ENCODE peak calls at places on chromosomes 7 and 10, in nine cellular contexts. One of them, this sample, is unnamed.

GRCh38 chr7:128347573-128348147 is 4.0 kb upstream of the RBM28 start:
- DNase-seq in CD8-positive, alpha-beta T cell: peak; percentile 33
- DNase-seq in Kasumi-1: peak; percentile 65
- DNase-seq in immature natural killer cell: no peak
- DNase-seq in activated CD4-positive, alpha-beta T cell treated with anti-CD3 and anti-CD28 coated beads for 48 hours: peak; percentile 70
- DNase-seq in HTR-8/SVneo: peak; percentile 40
- DNase-seq in cortex of kidney: no peak
- DNase-seq in HEK293T: peak; percentile 63
- DNase-seq in ACHN: peak; percentile 69
- DNase-seq in this sample: peak; percentile 71

GRCh38 chr7:17772581-17773288 is 167.6 kb downstream of the SNX13 start:
- DNase-seq in ACHN: no peak
- DNase-seq in HEK293T: no peak
- DNase-seq in Kasumi-1: no peak
- DNase-seq in activated CD4-positive, alpha-beta T cell treated with anti-CD3 and anti-CD28 coated beads for 48 hours: no peak
- DNase-seq in HTR-8/SVneo: no peak
- DNase-seq in immature natural killer cell: no peak
- DNase-seq in CD8-positive, alpha-beta T cell: no peak
- DNase-seq in cortex of kidney: no peak
- DNase-seq in this sample: no peak

GRCh38 chr7:41930538-41931262 is 227.8 kb upstream of the INHBA start:
- DNase-seq in immature natural killer cell: no peak
- DNase-seq in ACHN: peak; percentile 31
- DNase-seq in activated CD4-positive, alpha-beta T cell treated with anti-CD3 and anti-CD28 coated beads for 48 hours: no peak
- DNase-seq in HTR-8/SVneo: no peak
- DNase-seq in Kasumi-1: peak; percentile 32
- DNase-seq in CD8-positive, alpha-beta T cell: no peak
- DNase-seq in HEK293T: no peak
- DNase-seq in cortex of kidney: no peak
- DNase-seq in this sample: no peak

GRCh38 chr7:146683439-146683838 is 566.8 kb downstream of the CNTNAP2 start:
- DNase-seq in CD8-positive, alpha-beta T cell: no peak
- DNase-seq in HTR-8/SVneo: no peak
- DNase-seq in Kasumi-1: no peak
- DNase-seq in immature natural killer cell: no peak
- DNase-seq in cortex of kidney: no peak
- DNase-seq in HEK293T: no peak
- DNase-seq in activated CD4-positive, alpha-beta T cell treated with anti-CD3 and anti-CD28 coated beads for 48 hours: no peak
- DNase-seq in ACHN: no peak
- DNase-seq in this sample: no peak

GRCh38 chr7:128835790-128836641 is 5.8 kb downstream of the FLNC start:
- DNase-seq in CD8-positive, alpha-beta T cell: no peak
- DNase-seq in HTR-8/SVneo: no peak
- DNase-seq in Kasumi-1: no peak
- DNase-seq in cortex of kidney: no peak
- DNase-seq in activated CD4-positive, alpha-beta T cell treated with anti-CD3 and anti-CD28 coated beads for 48 hours: no peak
- DNase-seq in HEK293T: no peak
- DNase-seq in immature natural killer cell: no peak
- DNase-seq in ACHN: no peak
- DNase-seq in this sample: no peak

GRCh38 chr10:30637881-30638467 is 8.4 kb upstream of the LYZL2 start:
- DNase-seq in ACHN: peak; percentile 75
- DNase-seq in HEK293T: no peak
- DNase-seq in Kasumi-1: peak; percentile 22
- DNase-seq in immature natural killer cell: no peak
- DNase-seq in cortex of kidney: no peak
- DNase-seq in CD8-positive, alpha-beta T cell: no peak
- DNase-seq in HTR-8/SVneo: peak; percentile 76
- DNase-seq in activated CD4-positive, alpha-beta T cell treated with anti-CD3 and anti-CD28 coated beads for 48 hours: peak; percentile 40
- DNase-seq in this sample: no peak

GRCh38 chr10:58282615-58283014 is 13.7 kb downstream of the CISD1 start:
- DNase-seq in HTR-8/SVneo: no peak
- DNase-seq in activated CD4-positive, alpha-beta T cell treated with anti-CD3 and anti-CD28 coated beads for 48 hours: peak; percentile 22
- DNase-seq in ACHN: no peak
- DNase-seq in cortex of kidney: no peak
- DNase-seq in CD8-positive, alpha-beta T cell: no peak
- DNase-seq in immature natural killer cell: no peak
- DNase-seq in Kasumi-1: peak; percentile 84
- DNase-seq in HEK293T: no peak
- DNase-seq in this sample: no peak

GRCh38 chr10:11018830-11019692 is 1.4 kb downstream of the CELF2 start:
- DNase-seq in CD8-positive, alpha-beta T cell: no peak
- DNase-seq in HTR-8/SVneo: no peak
- DNase-seq in ACHN: no peak
- DNase-seq in activated CD4-positive, alpha-beta T cell treated with anti-CD3 and anti-CD28 coated beads for 48 hours: no peak
- DNase-seq in HEK293T: no peak
- DNase-seq in cortex of kidney: no peak
- DNase-seq in Kasumi-1: peak; percentile 21
- DNase-seq in immature natural killer cell: no peak
- DNase-seq in this sample: no peak

GRCh38 chr7:33447980-33448379 is 318.6 kb downstream of the BBS9 start:
- DNase-seq in Kasumi-1: no peak
- DNase-seq in immature natural killer cell: no peak
- DNase-seq in ACHN: no peak
- DNase-seq in HTR-8/SVneo: no peak
- DNase-seq in HEK293T: no peak
- DNase-seq in activated CD4-positive, alpha-beta T cell treated with anti-CD3 and anti-CD28 coated beads for 48 hours: no peak
- DNase-seq in CD8-positive, alpha-beta T cell: no peak
- DNase-seq in cortex of kidney: no peak
- DNase-seq in this sample: no peak

GRCh38 chr10:3747248-3747960 is 37.6 kb downstream of the KLF6 start:
- DNase-seq in ACHN: no peak
- DNase-seq in activated CD4-positive, alpha-beta T cell treated with anti-CD3 and anti-CD28 coated beads for 48 hours: no peak
- DNase-seq in cortex of kidney: no peak
- DNase-seq in immature natural killer cell: no peak
- DNase-seq in HEK293T: no peak
- DNase-seq in CD8-positive, alpha-beta T cell: no peak
- DNase-seq in HTR-8/SVneo: no peak
- DNase-seq in Kasumi-1: no peak
- DNase-seq in this sample: no peak

GRCh38 chr10:106387063-106387462 is 777.4 kb downstream of the SORCS1 start:
- DNase-seq in HTR-8/SVneo: no peak
- DNase-seq in cortex of kidney: no peak
- DNase-seq in CD8-positive, alpha-beta T cell: no peak
- DNase-seq in ACHN: no peak
- DNase-seq in activated CD4-positive, alpha-beta T cell treated with anti-CD3 and anti-CD28 coated beads for 48 hours: no peak
- DNase-seq in HEK293T: no peak
- DNase-seq in immature natural killer cell: no peak
- DNase-seq in Kasumi-1: no peak
- DNase-seq in this sample: no peak

GRCh38 chr7:85186521-85187241 is at the start of gene SEMA3D:
- DNase-seq in cortex of kidney: no peak
- DNase-seq in CD8-positive, alpha-beta T cell: peak; percentile 14
- DNase-seq in HTR-8/SVneo: peak; percentile 32
- DNase-seq in HEK293T: peak; percentile 83
- DNase-seq in activated CD4-positive, alpha-beta T cell treated with anti-CD3 and anti-CD28 coated beads for 48 hours: peak; percentile 32
- DNase-seq in Kasumi-1: peak; percentile 81
- DNase-seq in ACHN: peak; percentile 86
- DNase-seq in immature natural killer cell: no peak
- DNase-seq in this sample: peak; percentile 67

GRCh38 chr7:16114633-16115032 is 306.7 kb downstream of the CRPPA start:
- DNase-seq in CD8-positive, alpha-beta T cell: no peak
- DNase-seq in ACHN: peak; percentile 46
- DNase-seq in cortex of kidney: no peak
- DNase-seq in immature natural killer cell: peak; percentile 5
- DNase-seq in activated CD4-positive, alpha-beta T cell treated with anti-CD3 and anti-CD28 coated beads for 48 hours: no peak
- DNase-seq in Kasumi-1: peak; percentile 32
- DNase-seq in HEK293T: no peak
- DNase-seq in HTR-8/SVneo: peak; percentile 4
- DNase-seq in this sample: peak; percentile 36

GRCh38 chr7:85222522-85222921 is 35.7 kb upstream of the SEMA3D start:
- DNase-seq in Kasumi-1: no peak
- DNase-seq in immature natural killer cell: no peak
- DNase-seq in CD8-positive, alpha-beta T cell: no peak
- DNase-seq in HEK293T: no peak
- DNase-seq in cortex of kidney: no peak
- DNase-seq in ACHN: no peak
- DNase-seq in activated CD4-positive, alpha-beta T cell treated with anti-CD3 and anti-CD28 coated beads for 48 hours: no peak
- DNase-seq in HTR-8/SVneo: no peak
- DNase-seq in this sample: no peak

GRCh38 chr7:111401516-111401915 is 160.8 kb downstream of the IMMP2L start:
- DNase-seq in HEK293T: no peak
- DNase-seq in cortex of kidney: no peak
- DNase-seq in CD8-positive, alpha-beta T cell: no peak
- DNase-seq in HTR-8/SVneo: no peak
- DNase-seq in ACHN: no peak
- DNase-seq in Kasumi-1: no peak
- DNase-seq in immature natural killer cell: no peak
- DNase-seq in activated CD4-positive, alpha-beta T cell treated with anti-CD3 and anti-CD28 coated beads for 48 hours: no peak
- DNase-seq in this sample: no peak

GRCh38 chr7:158705234-158705890 is 758 bp upstream of the NCAPG2 start:
- DNase-seq in activated CD4-positive, alpha-beta T cell treated with anti-CD3 and anti-CD28 coated beads for 48 hours: no peak
- DNase-seq in immature natural killer cell: no peak
- DNase-seq in cortex of kidney: no peak
- DNase-seq in ACHN: peak; percentile 44
- DNase-seq in HEK293T: no peak
- DNase-seq in HTR-8/SVneo: no peak
- DNase-seq in Kasumi-1: peak; percentile 19
- DNase-seq in CD8-positive, alpha-beta T cell: peak; percentile 28
- DNase-seq in this sample: peak; percentile 24

GRCh38 chr7:47217570-47218360 is 364.1 kb downstream of the TNS3 start:
- DNase-seq in ACHN: no peak
- DNase-seq in Kasumi-1: no peak
- DNase-seq in HTR-8/SVneo: no peak
- DNase-seq in HEK293T: no peak
- DNase-seq in activated CD4-positive, alpha-beta T cell treated with anti-CD3 and anti-CD28 coated beads for 48 hours: no peak
- DNase-seq in cortex of kidney: no peak
- DNase-seq in CD8-positive, alpha-beta T cell: no peak
- DNase-seq in immature natural killer cell: no peak
- DNase-seq in this sample: peak; percentile 52

GRCh38 chr7:86453454-86453853 is 190.3 kb upstream of the GRM3 start:
- DNase-seq in HEK293T: no peak
- DNase-seq in ACHN: no peak
- DNase-seq in immature natural killer cell: no peak
- DNase-seq in HTR-8/SVneo: no peak
- DNase-seq in Kasumi-1: no peak
- DNase-seq in CD8-positive, alpha-beta T cell: no peak
- DNase-seq in activated CD4-positive, alpha-beta T cell treated with anti-CD3 and anti-CD28 coated beads for 48 hours: no peak
- DNase-seq in cortex of kidney: no peak
- DNase-seq in this sample: no peak